ENCODE peak calls at places on chromosomes 6 and 20, in six cellular contexts. U is A549, O is HEK293T, Y is heart right ventricle, D is B cell, R is iris pigment epithelial cell. K is an unnamed sample.

GRCh38 chr6:131136021-131136847 is 967 bp downstream of the AKAP7 start:
- DNase-seq in R (peak), D (no peak), O (no peak), Y (no peak), U (peak), K (peak)

GRCh38 chr6:106620931-106621672 is 8.2 kb downstream of the RTN4IP1 start:
- DNase-seq in R (peak), Y (no peak), U (no peak), D (no peak), O (no peak), K (no peak)

GRCh38 chr20:48180637-48181036 is 395.4 kb upstream of the SULF2 start:
- DNase-seq in D (no peak), R (peak), O (no peak), Y (no peak), U (peak), K (no peak)

GRCh38 chr6:75563032-75563431 is 38.6 kb upstream of the SENP6 start:
- DNase-seq in D (no peak), U (peak), O (peak), R (peak), Y (no peak), K (peak)

GRCh38 chr6:53031281-53031680 is 33.9 kb upstream of the FBXO9 start:
- DNase-seq in U (no peak), R (no peak), O (no peak), Y (no peak), D (no peak), K (no peak)

GRCh38 chr6:155177369-155177961 is 86.3 kb upstream of the CLDN20 start:
- DNase-seq in O (peak), Y (no peak), D (no peak), R (peak), U (peak), K (peak)

GRCh38 chr20:5848711-5849505 is 98.7 kb downstream of the SHLD1 start:
- DNase-seq in D (no peak), O (no peak), R (peak), U (no peak), Y (no peak), K (peak)

GRCh38 chr20:58637466-58638198 is 13.5 kb upstream of the STX16 start:
- DNase-seq in Y (no peak), O (no peak), R (no peak), U (no peak), D (no peak), K (no peak)

GRCh38 chr6:27053738-27054137 is 193.8 kb upstream of the PRSS16 start:
- DNase-seq in O (no peak), Y (no peak), R (no peak), D (no peak), U (no peak), K (no peak)

GRCh38 chr20:22743426-22743825 is 159.1 kb upstream of the FOXA2 start:
- DNase-seq in U (no peak), R (no peak), O (no peak), D (no peak), Y (no peak), K (no peak)

GRCh38 chr6:44001318-44001868 is 125.9 kb downstream of the MRPL14 start:
- DNase-seq in U (peak), Y (no peak), R (peak), O (peak), D (no peak), K (peak)

GRCh38 chr6:31883699-31884098 is 4.9 kb upstream of the SLC44A4 start:
- DNase-seq in D (no peak), R (no peak), O (no peak), Y (no peak), U (no peak), K (no peak)

GRCh38 chr6:162468326-162468725 is 259.2 kb downstream of the PRKN start:
- DNase-seq in O (no peak), U (no peak), Y (no peak), R (peak), D (no peak), K (peak)

GRCh38 chr6:53440331-53440730 is 91.6 kb upstream of the ELOVL5 start:
- DNase-seq in O (no peak), Y (no peak), D (no peak), R (no peak), U (no peak), K (peak)

GRCh38 chr6:159101656-159102055 is 56.9 kb upstream of the TAGAP start:
- DNase-seq in D (no peak), Y (no peak), O (no peak), U (no peak), R (no peak), K (no peak)

GRCh38 chr6:105859441-105859840 is 226.7 kb upstream of the PRDM1 start:
- DNase-seq in Y (no peak), D (no peak), O (no peak), U (no peak), R (no peak), K (no peak)

GRCh38 chr6:134523903-134524302 is 206.0 kb upstream of the SGK1 start:
- DNase-seq in R (peak), O (no peak), U (no peak), D (no peak), Y (no peak), K (no peak)

K was measured in AG10803.